ENCODE peak calls at places on chromosomes 13 and 19, in six cellular contexts. W, Y, D, L, Z and M are unnamed samples.

GRCh38 chr19:54017266-54017665 is 25.8 kb downstream of the CACNG6 start:
- DNase-seq in W (no peak), Y (no peak), D (no peak), L (no peak), Z (no peak), M (no peak)

GRCh38 chr19:14107581-14108461 is 9.7 kb downstream of the PRKACA start:
- DNase-seq in W (no peak), Y (no peak), D (no peak), L (no peak), Z (no peak), M (no peak)

GRCh38 chr19:5926641-5927438 is 12.8 kb downstream of the CAPS start:
- DNase-seq in W (no peak), Y (no peak), D (no peak), L (no peak), Z (peak; percentile 85), M (no peak)

GRCh38 chr19:32779082-32779481 is 59.5 kb downstream of the TDRD12 start:
- DNase-seq in W (no peak), Y (no peak), D (no peak), L (no peak), Z (no peak), M (no peak)

GRCh38 chr13:111503905-111504695 is 183.7 kb downstream of the TEX29 start:
- DNase-seq in W (no peak), Y (no peak), D (peak; percentile 11), L (no peak), Z (no peak), M (no peak)

GRCh38 chr13:97429681-97430081 is 4.3 kb upstream of the RAP2A start:
- DNase-seq in W (no peak), Y (no peak), D (no peak), L (no peak), Z (no peak), M (no peak)

GRCh38 chr19:8336665-8337064 is 6.4 kb downstream of the KANK3 start:
- DNase-seq in W (no peak), Y (no peak), D (no peak), L (peak; percentile 29), Z (no peak), M (peak; percentile 7)

GRCh38 chr19:48354332-48354992 is 9.3 kb downstream of the TMEM143 start:
- DNase-seq in W (no peak), Y (no peak), D (no peak), L (no peak), Z (no peak), M (no peak)

GRCh38 chr13:40624338-40624737 is 42.1 kb downstream of the FOXO1 start:
- DNase-seq in W (no peak), Y (no peak), D (no peak), L (no peak), Z (peak; percentile 72), M (no peak)

GRCh38 chr13:80442613-80443012 is 101.7 kb upstream of the SPRY2 start:
- DNase-seq in W (no peak), Y (no peak), D (no peak), L (no peak), Z (no peak), M (no peak)

GRCh38 chr19:50341091-50341564 is 12.0 kb upstream of the KCNC3 start:
- DNase-seq in W (no peak), Y (no peak), D (no peak), L (no peak), Z (no peak), M (no peak)

GRCh38 chr13:80361883-80362327 is 21.0 kb upstream of the SPRY2 start:
- DNase-seq in W (no peak), Y (peak; percentile 48), D (no peak), L (peak; percentile 80), Z (no peak), M (no peak)

GRCh38 chr19:2391118-2391725 is 31.2 kb downstream of the TMPRSS9 start:
- DNase-seq in W (peak; percentile 17), Y (peak; percentile 54), D (peak; percentile 32), L (peak; percentile 60), Z (no peak), M (no peak)

GRCh38 chr19:45506991-45507863 is at the start of gene VASP:
- DNase-seq in W (no peak), Y (peak; percentile 59), D (peak; percentile 93), L (peak; percentile 97), Z (peak; percentile 93), M (peak; percentile 93)

GRCh38 chr13:75357576-75358295 is 124.2 kb downstream of the TBC1D4 start:
- DNase-seq in W (no peak), Y (peak; percentile 20), D (no peak), L (peak; percentile 76), Z (no peak), M (no peak)

GRCh38 chr19:40165362-40165937 is 25.8 kb upstream of the MAP3K10 start:
- DNase-seq in W (no peak), Y (peak; percentile 68), D (peak; percentile 36), L (peak; percentile 94), Z (peak; percentile 73), M (no peak)

GRCh38 chr13:37211542-37211941 is 106.1 kb upstream of the CSNK1A1L start:
- DNase-seq in W (no peak), Y (no peak), D (no peak), L (no peak), Z (no peak), M (no peak)

GRCh38 chr13:30193279-30194234 is 113.8 kb downstream of the KATNAL1 start:
- DNase-seq in W (no peak), Y (no peak), D (no peak), L (no peak), Z (no peak), M (no peak)

GRCh38 chr13:100645382-100645781 is 29.2 kb downstream of the TMTC4 start:
- DNase-seq in W (no peak), Y (no peak), D (no peak), L (no peak), Z (no peak), M (no peak)

GRCh38 chr13:52599037-52599852 is 43.0 kb upstream of the HNRNPA1L2 start:
- DNase-seq in W (no peak), Y (no peak), D (no peak), L (no peak), Z (no peak), M (no peak)

GRCh38 chr13:44052843-44053607 is 173.3 kb downstream of the LACC1 start:
- DNase-seq in W (no peak), Y (peak; percentile 27), D (no peak), L (peak; percentile 76), Z (no peak), M (no peak)

GRCh38 chr13:66139250-66139649 is 1090.9 kb downstream of the PCDH9 start:
- DNase-seq in W (no peak), Y (no peak), D (no peak), L (no peak), Z (no peak), M (no peak)

GRCh38 chr19:55069137-55069858 is 6.3 kb upstream of the RDH13 start:
- DNase-seq in W (no peak), Y (no peak), D (peak; percentile 81), L (peak; percentile 94), Z (no peak), M (no peak)

GRCh38 chr19:33278403-33279269 is 23.7 kb downstream of the CEBPA start:
- DNase-seq in W (no peak), Y (no peak), D (no peak), L (no peak), Z (no peak), M (peak; percentile 43)

GRCh38 chr13:112204881-112205327 is 138.0 kb downstream of the SOX1 start:
- DNase-seq in W (no peak), Y (peak; percentile 67), D (no peak), L (peak; percentile 90), Z (no peak), M (peak; percentile 50)

GRCh38 chr13:24682353-24682752 is 2.1 kb downstream of the ATP12A start:
- DNase-seq in W (no peak), Y (no peak), D (no peak), L (no peak), Z (no peak), M (no peak)

GRCh38 chr13:24679686-24680085 is 522 bp upstream of the ATP12A start:
- DNase-seq in W (no peak), Y (no peak), D (no peak), L (no peak), Z (no peak), M (no peak)

GRCh38 chr13:24680258-24680920 is at the start of gene ATP12A:
- DNase-seq in W (no peak), Y (peak; percentile 46), D (peak; percentile 35), L (peak; percentile 92), Z (peak; percentile 49), M (peak; percentile 26)

GRCh38 chr13:24681930-24682329 is 1.7 kb downstream of the ATP12A start:
- DNase-seq in W (no peak), Y (no peak), D (no peak), L (no peak), Z (no peak), M (no peak)

GRCh38 chr13:24680921-24681585 is 845 bp downstream of the ATP12A start:
- DNase-seq in W (no peak), Y (no peak), D (no peak), L (no peak), Z (no peak), M (no peak)
- H3K4me3 ChIP-seq in W (peak overlapping the region; percentile 68), Y (no peak overlapping the region), D (peak overlapping the region; percentile 51), L (peak overlapping the region; percentile 58), Z (peak overlapping the region; percentile 59), M (peak overlapping the region; percentile 38)

DNA sequence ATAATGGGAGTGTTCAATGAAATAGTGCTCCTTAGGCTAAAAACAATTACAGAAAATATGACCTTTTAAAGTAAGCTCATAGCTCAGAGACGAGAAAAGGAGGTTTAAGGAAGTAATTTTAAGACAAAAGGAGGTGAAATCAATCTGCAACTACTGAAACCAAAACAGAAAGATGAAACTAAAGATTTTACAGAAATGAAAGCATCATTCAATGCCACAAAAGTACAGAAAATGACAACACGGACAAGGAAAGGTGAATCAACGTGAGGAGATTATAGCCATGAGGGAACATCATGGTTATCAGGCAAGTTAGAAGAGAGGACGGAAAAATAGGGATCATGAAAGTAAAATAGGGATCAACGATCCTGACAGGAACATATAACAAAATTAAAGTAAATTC is 745.2 kb downstream of the PCDH17 start:
- DNase-seq in W (no peak), Y (no peak), D (no peak), L (no peak), Z (no peak), M (no peak)
- H3K27me3 ChIP-seq in W (no peaks in the 10 kb centered on the region), Y (no peaks in the 10 kb centered on the region), D (no peaks in the 10 kb centered on the region), L (no peaks in the 10 kb centered on the region), Z (no peaks in the 10 kb centered on the region), M (no peaks in the 10 kb centered on the region)

DNA sequence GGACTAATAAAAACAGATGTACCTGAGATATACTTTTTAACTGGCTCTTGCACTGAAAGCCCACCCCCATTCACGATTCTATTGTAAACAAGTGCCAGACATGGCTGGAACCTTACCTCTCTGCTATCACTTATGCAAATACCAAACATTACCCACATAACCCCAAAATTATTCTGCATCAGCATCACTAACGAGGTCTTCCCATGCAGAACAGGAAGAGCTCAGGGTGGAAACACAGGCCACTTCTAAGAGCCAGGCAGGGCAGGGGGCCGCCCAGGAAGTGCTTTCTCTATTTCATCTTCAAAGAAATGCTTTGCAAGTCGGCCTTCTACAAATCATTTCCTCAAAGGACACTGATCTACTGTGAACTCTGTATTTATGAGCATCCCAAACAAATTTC is 7.3 kb downstream of the IRS2 start:
- DNase-seq in W (no peak), Y (no peak), D (no peak), L (no peak), Z (no peak), M (no peak)
- H3K4me3 ChIP-seq in W (peak overlapping the region; percentile 1), Y (no peak overlapping the region), D (peak overlapping the region; percentile 84), L (peak overlapping the region; percentile 30), Z (peak overlapping the region; percentile 84), M (no peak overlapping the region)

DNA sequence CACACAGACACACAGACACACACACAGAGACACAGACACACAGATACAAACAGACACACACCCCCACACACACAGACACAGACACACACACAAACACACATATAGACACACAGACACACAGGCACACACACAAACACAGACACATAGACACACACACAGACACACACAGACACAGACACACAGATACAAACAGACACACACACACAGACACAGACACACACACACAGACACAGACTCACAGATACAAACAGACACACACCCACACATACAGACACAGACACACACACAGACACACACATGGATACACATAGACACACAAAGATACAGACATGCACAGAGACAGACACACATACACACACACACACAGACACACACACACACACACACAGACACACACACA is 174.5 kb downstream of the URI1 start:
- DNase-seq in W (no peak), Y (no peak), D (no peak), L (no peak), Z (no peak), M (peak; percentile 3)
- H3K27me3 ChIP-seq in W (no peaks in the 10 kb centered on the region), Y (no peaks in the 10 kb centered on the region), D (no peaks in the 10 kb centered on the region), L (no peaks in the 10 kb centered on the region), Z (peaks cover 20% of the 10 kb centered on the region), M (no peaks in the 10 kb centered on the region)